ENCODE peak calls at places on chromosomes 12 and 14, in seven cellular contexts. R, D, U, Z, F, B and S are unnamed samples.
A peak's percentile ranks its signal among the peaks of the same experiment; 100 is the strongest.

GRCh38 chr12:52945389-52946232 is 3.3 kb upstream of the KRT18 start:
- DNase-seq in F (no peak), R (peak; percentile 44), Z (peak; percentile 55), B (no peak), U (peak; percentile 33), D (no peak), S (no peak)

GRCh38 chr14:102905116-102906108 is 17.1 kb upstream of the AMN start:
- DNase-seq in B (no peak), R (no peak), D (no peak), U (no peak), F (no peak), Z (no peak), S (no peak)

GRCh38 chr12:113882690-113883089 is 83.4 kb downstream of the RBM19 start:
- DNase-seq in U (no peak), R (no peak), Z (no peak), D (no peak), B (no peak), F (no peak), S (no peak)

GRCh38 chr12:31496257-31496656 is 94.7 kb downstream of the DENND5B start:
- DNase-seq in F (no peak), Z (peak; percentile 47), R (no peak), U (no peak), D (no peak), B (no peak), S (no peak)

GRCh38 chr12:116130431-116130830 is 147.1 kb downstream of the MED13L start:
- DNase-seq in Z (peak; percentile 64), R (no peak), F (no peak), D (no peak), B (no peak), U (no peak), S (no peak)

GRCh38 chr12:112858776-112859175 is 48.0 kb upstream of the OAS1 start:
- DNase-seq in Z (no peak), U (no peak), B (no peak), D (no peak), F (no peak), R (no peak), S (no peak)

GRCh38 chr12:57724936-57725740 is 13.4 kb downstream of the AGAP2 start:
- DNase-seq in Z (no peak), D (peak; percentile 18), R (no peak), U (no peak), F (no peak), B (no peak), S (no peak)

GRCh38 chr12:66662729-66663128 is 16.1 kb downstream of the GRIP1 start:
- DNase-seq in Z (peak; percentile 36), F (no peak), U (peak; percentile 76), D (no peak), R (no peak), B (no peak), S (peak; percentile 50)

GRCh38 chr14:105178069-105178867 is 2.8 kb downstream of the NUDT14 start:
- DNase-seq in B (no peak), D (no peak), R (no peak), U (no peak), Z (no peak), F (no peak), S (no peak)

GRCh38 chr14:33323979-33324378 is 385.3 kb downstream of the NPAS3 start:
- DNase-seq in F (no peak), Z (no peak), B (no peak), R (no peak), U (no peak), D (no peak), S (no peak)

GRCh38 chr12:117863004-117863709 is 105.6 kb downstream of the KSR2 start:
- DNase-seq in D (no peak), Z (peak; percentile 83), F (no peak), B (no peak), U (peak; percentile 51), R (no peak), S (peak; percentile 43)

GRCh38 chr14:96940009-96940408 is 142.8 kb downstream of the VRK1 start:
- DNase-seq in R (no peak), D (no peak), Z (peak; percentile 2), U (no peak), B (no peak), F (peak; percentile 57), S (no peak)

GRCh38 chr14:104431351-104431928 is 148.1 kb upstream of the C14orf180 start:
- DNase-seq in U (no peak), F (no peak), R (no peak), Z (no peak), B (no peak), D (peak; percentile 50), S (no peak)

GRCh38 chr14:55684956-55685584 is 105.1 kb downstream of the KTN1 start:
- DNase-seq in Z (peak; percentile 80), B (no peak), D (no peak), U (no peak), F (no peak), R (no peak), S (no peak)

GRCh38 chr14:94547151-94547680 is 14.0 kb upstream of the SERPINA4 start:
- DNase-seq in U (no peak), R (no peak), F (no peak), Z (no peak), D (no peak), B (no peak), S (no peak)

GRCh38 chr12:122063691-122064033 is 14.9 kb upstream of the MLXIP start:
- DNase-seq in F (no peak), R (no peak), D (no peak), Z (no peak), B (no peak), U (no peak), S (no peak)

GRCh38 chr12:122062832-122063690 is 15.5 kb upstream of the MLXIP start:
- DNase-seq in B (no peak), Z (peak; percentile 58), F (peak; percentile 62), D (no peak), U (peak; percentile 76), R (peak; percentile 71), S (peak; percentile 31)

GRCh38 chr12:122067548-122067947 is 11.0 kb upstream of the MLXIP start:
- DNase-seq in R (no peak), D (no peak), U (no peak), Z (no peak), F (no peak), B (no peak), S (no peak)

GRCh38 chr12:122064034-122064777 is 14.3 kb upstream of the MLXIP start:
- DNase-seq in Z (peak; percentile 63), R (peak; percentile 88), D (peak; percentile 95), U (peak; percentile 37), F (peak; percentile 96), B (peak; percentile 22), S (no peak)

DNA sequence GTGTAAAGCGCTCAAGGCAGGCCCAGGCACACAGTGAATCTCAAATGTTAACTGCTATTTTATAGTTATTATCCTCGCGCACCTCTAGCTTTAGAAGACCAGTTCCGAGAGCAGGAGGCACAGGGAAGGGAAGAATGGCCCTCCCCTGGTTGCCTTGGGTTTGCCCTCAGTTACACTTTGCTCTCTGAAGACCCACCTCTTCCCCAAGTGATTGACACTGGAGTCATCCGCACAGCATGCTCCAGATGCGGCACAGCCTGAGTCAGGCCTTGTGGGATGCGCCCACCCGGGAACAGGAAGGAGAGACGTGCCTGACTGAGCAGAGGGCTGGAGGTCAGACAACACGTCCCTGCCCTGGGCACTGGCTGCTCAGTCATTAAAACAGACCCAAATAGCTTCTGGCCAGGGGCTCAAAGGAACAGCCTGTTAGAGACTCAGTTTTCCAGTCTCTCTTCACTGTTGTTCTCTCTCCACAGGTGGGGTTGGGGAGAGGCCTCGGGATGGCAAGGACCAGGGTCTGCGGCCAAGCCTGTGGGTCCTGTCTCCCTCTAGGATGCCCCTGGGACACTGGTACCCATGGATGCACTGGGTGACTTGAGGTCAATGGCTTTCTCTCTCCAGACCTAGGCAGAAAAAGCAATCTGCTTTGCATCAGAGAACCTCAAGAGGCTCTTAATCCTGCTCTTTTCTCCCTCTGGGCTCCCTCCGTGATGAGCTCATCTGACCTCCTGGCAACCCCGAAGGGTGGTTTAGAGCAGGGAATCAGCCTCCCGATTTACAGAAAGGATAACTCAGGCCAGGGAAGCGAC is 13.6 kb upstream of the MLXIP start:
- DNase-seq in F (peak; percentile 77), B (no peak), Z (peak; percentile 71), R (no peak), D (no peak), U (no peak), S (no peak)
- H3K27ac ChIP-seq in F (peak overlapping the region; percentile 94), B (no peak overlapping the region), Z (peak overlapping the region; percentile 68), R (peak overlapping the region; percentile 87), D (peak overlapping the region; percentile 73), U (no peak overlapping the region), S (no peak overlapping the region)

DNA sequence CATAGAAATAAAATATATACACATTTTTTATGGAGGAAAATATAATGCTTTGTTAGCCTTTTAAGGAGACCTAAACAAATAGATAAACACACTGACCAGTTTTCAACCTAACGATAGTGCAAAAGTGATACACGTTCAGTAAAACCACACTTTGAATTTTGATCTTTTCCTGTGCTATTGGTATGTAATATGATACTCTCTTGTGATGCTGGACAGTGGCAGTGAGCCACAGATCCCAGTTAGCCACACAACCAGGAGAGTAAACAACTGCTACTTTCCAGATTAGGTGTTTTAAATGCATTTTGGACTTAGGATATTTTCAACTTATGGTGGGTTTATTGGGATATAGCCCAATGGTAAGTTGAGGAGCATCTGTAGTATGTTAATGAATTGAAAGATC is 243.1 kb downstream of the ERC1 start:
- DNase-seq in F (no peak), B (no peak), U (peak; percentile 4), D (no peak), Z (peak; percentile 35), R (no peak), S (no peak)
- H3K27ac ChIP-seq in F (no peak overlapping the region), B (no peak overlapping the region), U (no peak overlapping the region), D (no peak overlapping the region), Z (no peak overlapping the region), R (no peak overlapping the region), S (no peak overlapping the region)

GRCh38 chr12:110920324-110920910 is at the start of gene MYL2:
- DNase-seq in D (peak; percentile 65), B (no peak), U (no peak), R (no peak), Z (no peak), F (no peak), S (no peak)

GRCh38 chr12:110923192-110923591 is 2.8 kb upstream of the MYL2 start:
- DNase-seq in R (no peak), Z (no peak), F (no peak), D (no peak), B (no peak), U (no peak), S (no peak)

GRCh38 chr12:110923692-110924334 is 3.4 kb upstream of the MYL2 start:
- DNase-seq in B (no peak), D (no peak), R (no peak), F (no peak), Z (no peak), U (no peak), S (no peak)

GRCh38 chr12:110921262-110921661 is 883 bp upstream of the MYL2 start:
- DNase-seq in Z (peak; percentile 68), F (no peak), R (no peak), D (no peak), B (no peak), U (peak; percentile 19), S (no peak)

DNA sequence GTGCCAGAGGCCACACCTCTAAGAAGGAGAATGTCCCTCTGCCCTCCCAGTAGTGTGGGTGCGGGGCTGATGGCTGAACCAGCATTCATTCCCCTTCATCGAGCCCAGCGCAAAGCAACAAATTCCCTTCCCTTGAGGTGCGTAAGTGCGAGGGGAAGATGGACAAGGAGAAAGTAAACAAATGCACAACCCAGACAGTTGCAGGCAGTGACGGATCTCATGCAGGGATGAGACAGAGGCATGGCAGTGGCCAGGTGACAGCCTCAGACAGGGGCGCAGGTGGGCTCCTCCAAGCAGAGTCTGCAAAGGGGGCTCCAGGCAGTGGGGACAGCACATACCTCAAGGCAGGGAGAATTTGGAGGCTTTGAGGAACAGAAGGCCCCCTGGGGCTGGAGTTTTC is 2.3 kb upstream of the MYL2 start:
- DNase-seq in U (no peak), F (no peak), R (no peak), D (no peak), B (no peak), Z (no peak), S (no peak)
- H3K27ac ChIP-seq in U (no peak overlapping the region), F (no peak overlapping the region), R (no peak overlapping the region), D (no peak overlapping the region), B (no peak overlapping the region), Z (no peak overlapping the region), S (no peak overlapping the region)

GRCh38 chr14:23544511-23545447 is 6.8 kb downstream of the ZFHX2 start:
- DNase-seq in F (peak; percentile 23), Z (peak; percentile 24), U (no peak), D (peak; percentile 73), B (no peak), R (peak; percentile 33), S (no peak)
- H3K27ac ChIP-seq in F (no peak overlapping the region), Z (no peak overlapping the region), U (no peak overlapping the region), D (peak overlapping the region; percentile 64), B (no peak overlapping the region), R (no peak overlapping the region), S (no peak overlapping the region)